ENCODE peak calls at places on chromosomes 1 and 21, in seven cellular contexts. Y is left ventricle myocardium superior, R is T-helper 2 cell, N is GM13977, Q is T-helper 1 cell, B is DMS53, V is GM23248. P is an unnamed sample.

GRCh38 chr1:219958875-219959417 is 30.6 kb upstream of the SLC30A10 start:
- DNase-seq in Y (no peak), V (no peak), Q (no peak), N (no peak), B (peak), R (no peak), P (no peak)

GRCh38 chr1:8903410-8903809 is 24.9 kb upstream of the ENO1 start:
- DNase-seq in Q (peak), N (no peak), R (no peak), Y (no peak), V (peak), B (peak), P (no peak)

GRCh38 chr1:178869114-178869697 is 1.7 kb downstream of the ANGPTL1 start:
- DNase-seq in Y (no peak), B (no peak), N (no peak), R (no peak), V (peak), Q (no peak), P (no peak)

GRCh38 chr1:2415337-2415736 is 3.0 kb upstream of the PEX10 start:
- DNase-seq in N (no peak), Y (no peak), Q (no peak), B (peak), R (no peak), V (no peak), P (no peak)

GRCh38 chr1:200415693-200416593 is 6.1 kb upstream of the ZNF281 start:
- DNase-seq in R (no peak), N (peak), Y (no peak), V (peak), B (peak), Q (no peak), P (no peak)

GRCh38 chr1:10459185-10459584 is 9.4 kb downstream of the CORT start:
- DNase-seq in Y (no peak), N (no peak), V (peak), B (peak), Q (no peak), R (no peak), P (no peak)

GRCh38 chr21:45109831-45110492 is 35.6 kb downstream of the ADARB1 start:
- DNase-seq in Q (peak), B (no peak), R (no peak), N (peak), V (no peak), Y (no peak), P (no peak)

GRCh38 chr21:46050651-46051378 is 47.1 kb upstream of the COL6A2 start:
- DNase-seq in Y (no peak), V (no peak), N (no peak), R (no peak), Q (no peak), B (no peak), P (peak)

GRCh38 chr1:81453971-81454370 is 346.8 kb upstream of the ADGRL2 start:
- DNase-seq in Q (no peak), N (no peak), R (no peak), B (no peak), V (no peak), Y (no peak), P (no peak)

GRCh38 chr1:109148838-109149555 is 35.1 kb downstream of the ELAPOR1 start:
- DNase-seq in Q (no peak), N (no peak), R (no peak), V (peak), Y (no peak), B (no peak), P (no peak)

GRCh38 chr1:89598450-89599331 is 34.2 kb upstream of the LRRC8C start:
- DNase-seq in N (peak), Y (no peak), B (peak), Q (peak), V (peak), R (no peak), P (no peak)

GRCh38 chr1:93591291-93591832 is 90.3 kb downstream of the BCAR3 start:
- DNase-seq in R (no peak), Q (no peak), N (no peak), B (peak), Y (no peak), V (no peak), P (no peak)

GRCh38 chr1:41241748-41242644 is at the start of gene SCMH1:
- DNase-seq in Q (peak), R (peak), N (peak), Y (peak), B (peak), V (peak), P (peak)

GRCh38 chr21:35540950-35541632 is 492.0 kb upstream of the RUNX1 start:
- DNase-seq in Y (no peak), R (no peak), V (peak), B (peak), Q (no peak), N (no peak), P (no peak)

GRCh38 chr1:218850367-218850766 is 323.3 kb upstream of the LYPLAL1 start:
- DNase-seq in Q (no peak), B (no peak), N (no peak), Y (no peak), R (no peak), V (peak), P (no peak)

GRCh38 chr1:226638001-226638601 is 89.5 kb downstream of the STUM start:
- DNase-seq in B (no peak), Y (peak), V (no peak), N (no peak), R (no peak), Q (no peak), P (peak)

GRCh38 chr1:200374569-200375312 is 35.1 kb downstream of the ZNF281 start:
- DNase-seq in V (peak), B (peak), N (no peak), R (no peak), Q (no peak), Y (no peak), P (peak)

GRCh38 chr1:114207635-114208034 is 54.0 kb upstream of the SYT6 start:
- DNase-seq in B (no peak), R (no peak), Y (no peak), N (no peak), Q (no peak), V (no peak), P (no peak)